ENCODE peak calls at places on chromosomes 5 and 9, in six cellular contexts. Q, G, A, W, J and U are unnamed samples.

GRCh38 chr9:95157491-95158151 is 159.9 kb downstream of the FANCC start:
- DNase-seq in Q (peak; percentile 66), G (peak; percentile 82), A (no peak), W (no peak), J (no peak), U (peak; percentile 35)

GRCh38 chr9:129609486-129610192 is 11.3 kb downstream of the C9orf50 start:
- DNase-seq in Q (peak; percentile 73), G (peak; percentile 28), A (no peak), W (peak; percentile 66), J (peak; percentile 88), U (peak; percentile 59)

GRCh38 chr9:14389146-14389545 is 75.2 kb upstream of the NFIB start:
- DNase-seq in Q (no peak), G (no peak), A (no peak), W (no peak), J (no peak), U (no peak)

GRCh38 chr5:75457691-75458090 is 53.7 kb downstream of the CERT1 start:
- DNase-seq in Q (no peak), G (no peak), A (no peak), W (no peak), J (no peak), U (no peak)

GRCh38 chr9:133050142-133050541 is 11.6 kb upstream of the CEL start:
- DNase-seq in Q (no peak), G (no peak), A (no peak), W (no peak), J (no peak), U (no peak)

GRCh38 chr9:35717132-35717870 is 14.7 kb downstream of the TLN1 start:
- DNase-seq in Q (no peak), G (no peak), A (no peak), W (no peak), J (peak; percentile 52), U (no peak)

GRCh38 chr9:110900917-110901316 is 137.4 kb downstream of the LPAR1 start:
- DNase-seq in Q (no peak), G (no peak), A (no peak), W (no peak), J (no peak), U (no peak)

GRCh38 chr5:151758430-151759241 is at the start of gene ATOX1:
- DNase-seq in Q (peak; percentile 99), G (peak; percentile 86), A (peak; percentile 80), W (peak; percentile 92), J (peak; percentile 97), U (peak; percentile 100)

GRCh38 chr9:30774326-30774725 is 1610.1 kb upstream of the ACO1 start:
- DNase-seq in Q (no peak), G (no peak), A (no peak), W (no peak), J (peak; percentile 60), U (no peak)

GRCh38 chr5:75668988-75669760 is 48.1 kb downstream of the POC5 start:
- DNase-seq in Q (peak; percentile 63), G (no peak), A (no peak), W (no peak), J (peak; percentile 71), U (no peak)

GRCh38 chr5:59126665-59127354 is 543.9 kb downstream of the RAB3C start:
- DNase-seq in Q (no peak), G (peak; percentile 7), A (no peak), W (no peak), J (no peak), U (no peak)

GRCh38 chr5:86748538-86749105 is 130.9 kb downstream of the COX7C start:
- DNase-seq in Q (no peak), G (no peak), A (no peak), W (no peak), J (no peak), U (no peak)

GRCh38 chr9:79687131-79687447 is 115.3 kb downstream of the TLE4 start:
- DNase-seq in Q (no peak), G (no peak), A (no peak), W (peak; percentile 19), J (no peak), U (no peak)

GRCh38 chr9:37746448-37747270 is 6.9 kb upstream of the TRMT10B start:
- DNase-seq in Q (no peak), G (peak; percentile 88), A (no peak), W (no peak), J (no peak), U (no peak)

GRCh38 chr5:32779754-32780415 is 68.8 kb downstream of the NPR3 start:
- DNase-seq in Q (no peak), G (no peak), A (no peak), W (no peak), J (no peak), U (no peak)